ENCODE peak calls at places on chromosomes 12 and 14, in ten cellular contexts. C is fibroblast of lung, Z is mesenchymal stem cell, N is aorta, J is tibial nerve, Y is IMR-90, R is suprapubic skin, H is tibial artery, M is PC-3, T is heart left ventricle. S is an unnamed sample.

GRCh38 chr14:34750233-34750632 is 35.8 kb upstream of the CFL2 start:
- DNase-seq in C (no peak), Z (no peak), N (no peak), J (no peak), Y (no peak), R (no peak), H (no peak), M (no peak), T (no peak), S (no peak)

GRCh38 chr12:72267974-72268373 is 4.2 kb upstream of the TRHDE start:
- DNase-seq in C (peak; percentile 68), Z (no peak), N (no peak), J (no peak), Y (peak; percentile 45), R (no peak), H (no peak), M (peak; percentile 52), T (no peak), S (no peak)

GRCh38 chr14:32934891-32935633 is 3.6 kb upstream of the NPAS3 start:
- DNase-seq in C (no peak), Z (peak; percentile 43), N (no peak), J (no peak), Y (no peak), R (no peak), H (peak; percentile 32), M (no peak), T (peak; percentile 28), S (no peak)

GRCh38 chr12:2607881-2608607 is 186.7 kb upstream of the FKBP4 start:
- DNase-seq in C (no peak), Z (no peak), N (no peak), J (no peak), Y (peak; percentile 50), R (no peak), H (no peak), M (no peak), T (no peak), S (no peak)

GRCh38 chr12:45439039-45439438 is 223.1 kb downstream of the ANO6 start:
- DNase-seq in C (no peak), Z (no peak), N (no peak), J (no peak), Y (peak; percentile 28), R (no peak), H (no peak), M (peak; percentile 20), T (no peak), S (no peak)

GRCh38 chr12:19031032-19031431 is 98.5 kb upstream of the PLEKHA5 start:
- DNase-seq in C (peak; percentile 89), Z (peak; percentile 89), N (no peak), J (no peak), Y (peak; percentile 85), R (no peak), H (no peak), M (peak; percentile 90), T (no peak), S (no peak)

GRCh38 chr14:72049462-72049861 is 117.2 kb downstream of the RGS6 start:
- DNase-seq in C (no peak), Z (no peak), N (no peak), J (no peak), Y (no peak), R (no peak), H (no peak), M (peak; percentile 4), T (no peak), S (no peak)

GRCh38 chr12:127655691-127656090 is 611.3 kb upstream of the TMEM132C start:
- DNase-seq in C (peak; percentile 5), Z (peak; percentile 71), N (no peak), J (no peak), Y (peak; percentile 74), R (no peak), H (no peak), M (peak; percentile 52), T (no peak), S (no peak)

GRCh38 chr14:30681752-30682355 is 59.7 kb downstream of the SCFD1 start:
- DNase-seq in C (peak; percentile 40), Z (peak; percentile 20), N (no peak), J (no peak), Y (peak; percentile 14), R (no peak), H (no peak), M (peak; percentile 38), T (no peak), S (no peak)

GRCh38 chr12:47224563-47225133 is 144.9 kb upstream of the AMIGO2 start:
- DNase-seq in C (no peak), Z (no peak), N (no peak), J (no peak), Y (no peak), R (no peak), H (no peak), M (no peak), T (no peak), S (no peak)

GRCh38 chr12:11798856-11799530 is 149.5 kb downstream of the ETV6 start:
- DNase-seq in C (peak; percentile 58), Z (peak; percentile 82), N (no peak), J (no peak), Y (peak; percentile 88), R (no peak), H (no peak), M (peak; percentile 89), T (no peak), S (no peak)

GRCh38 chr14:19801118-19801464 is 2.5 kb upstream of the OR4N2 start:
- DNase-seq in C (no peak), Z (no peak), N (no peak), J (no peak), Y (no peak), R (no peak), H (no peak), M (no peak), T (no peak), S (no peak)

GRCh38 chr12:11581179-11581755 is 68.2 kb upstream of the ETV6 start:
- DNase-seq in C (peak; percentile 83), Z (peak; percentile 72), N (peak; percentile 66), J (peak; percentile 86), Y (peak; percentile 78), R (no peak), H (peak; percentile 60), M (peak; percentile 75), T (no peak), S (peak; percentile 18)

GRCh38 chr12:62860501-62861156 is 74.3 kb downstream of the PPM1H start:
- DNase-seq in C (peak; percentile 26), Z (no peak), N (no peak), J (no peak), Y (peak; percentile 43), R (no peak), H (no peak), M (no peak), T (no peak), S (no peak)
- H3K27me3 ChIP-seq in C (no peaks in the 10 kb centered on the region), Z (no peaks in the 10 kb centered on the region), N (no peaks in the 10 kb centered on the region), J (no peaks in the 10 kb centered on the region), Y (no peaks in the 10 kb centered on the region), R (no peaks in the 10 kb centered on the region), H (no peaks in the 10 kb centered on the region), M (no peaks in the 10 kb centered on the region), T (no peaks in the 10 kb centered on the region), S (no peaks in the 10 kb centered on the region)

DNA sequence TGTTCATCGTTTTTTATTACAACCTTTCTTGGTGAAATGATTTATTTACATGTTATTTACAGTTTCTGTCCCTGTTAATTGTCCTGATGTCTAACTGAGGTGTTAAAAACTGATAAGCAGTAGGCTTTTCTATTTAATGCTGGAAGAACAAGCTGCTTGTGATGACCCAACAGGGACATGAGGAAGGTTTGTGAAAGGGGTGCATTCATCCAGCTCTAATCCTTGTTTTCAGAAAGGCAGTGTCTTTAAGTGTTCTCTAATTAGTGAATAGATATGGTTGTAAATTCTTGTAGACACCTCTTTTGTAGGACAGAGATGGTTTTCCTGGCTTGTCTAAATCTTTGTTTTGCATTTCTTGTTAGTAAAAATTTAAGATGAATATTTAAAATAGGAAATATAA is 191.4 kb downstream of the FOXA1 start:
- DNase-seq in C (no peak), Z (no peak), N (no peak), J (no peak), Y (no peak), R (no peak), H (no peak), M (no peak), T (no peak), S (no peak)
- H3K4me1 ChIP-seq in C (no peaks in the 10 kb centered on the region), Z (no peaks in the 10 kb centered on the region), N (no peaks in the 10 kb centered on the region), J (no peaks in the 10 kb centered on the region), Y (no peaks in the 10 kb centered on the region), R (no peaks in the 10 kb centered on the region), H (no peaks in the 10 kb centered on the region), M (no peaks in the 10 kb centered on the region), T (peaks cover 2% of the 10 kb centered on the region), S (no peaks in the 10 kb centered on the region)

GRCh38 chr12:52772727-52773126 is 4.4 kb downstream of the KRT76 start:
- DNase-seq in C (no peak), Z (no peak), N (no peak), J (no peak), Y (no peak), R (no peak), H (no peak), M (no peak), T (no peak), S (no peak)
- H3K27me3 ChIP-seq in C (peaks cover 13% of the 10 kb centered on the region), Z (peaks cover 89% of the 10 kb centered on the region), N (no peaks in the 10 kb centered on the region), J (no peaks in the 10 kb centered on the region), Y (peaks cover 27% of the 10 kb centered on the region), R (no peaks in the 10 kb centered on the region), H (no peaks in the 10 kb centered on the region), M (peaks cover 13% of the 10 kb centered on the region), T (peaks cover 11% of the 10 kb centered on the region), S (peaks cover 76% of the 10 kb centered on the region)

GRCh38 chr14:36275741-36276140 is 44.7 kb downstream of the MBIP start:
- DNase-seq in C (no peak), Z (no peak), N (no peak), J (no peak), Y (no peak), R (no peak), H (no peak), M (no peak), T (no peak), S (no peak)
- H3K4me1 ChIP-seq in C (no peaks in the 10 kb centered on the region), Z (peaks cover 1% of the 10 kb centered on the region), N (no peaks in the 10 kb centered on the region), J (peaks cover 11% of the 10 kb centered on the region), Y (no peaks in the 10 kb centered on the region), R (peaks cover 9% of the 10 kb centered on the region), H (no peaks in the 10 kb centered on the region), M (no peaks in the 10 kb centered on the region), T (peaks cover 5% of the 10 kb centered on the region), S (peaks cover 10% of the 10 kb centered on the region)

DNA sequence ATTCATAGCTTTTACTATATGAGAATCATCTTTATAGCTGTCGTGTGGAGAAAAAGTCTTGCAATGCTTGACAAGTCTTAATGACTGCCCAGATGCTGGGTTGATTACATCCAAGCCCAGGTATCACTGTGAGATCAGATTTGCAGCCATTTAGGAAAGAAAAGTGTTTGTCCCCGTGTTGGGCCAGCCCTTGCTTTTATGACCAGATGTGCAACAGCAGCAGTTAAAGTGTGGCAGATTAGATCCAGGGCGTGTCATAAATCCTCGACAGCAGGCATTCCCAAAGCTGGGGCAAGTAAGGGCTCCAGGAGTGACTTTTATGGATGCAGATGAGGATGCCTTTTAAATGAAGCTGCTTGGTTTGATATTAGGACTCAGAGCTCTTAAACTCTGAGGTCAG is 1.6 kb downstream of the SMOC1 start:
- DNase-seq in C (no peak), Z (no peak), N (no peak), J (no peak), Y (no peak), R (no peak), H (no peak), M (no peak), T (no peak), S (no peak)
- H3K27me3 ChIP-seq in C (peaks cover 23% of the 10 kb centered on the region), Z (peaks cover 28% of the 10 kb centered on the region), N (no peaks in the 10 kb centered on the region), J (peaks cover 32% of the 10 kb centered on the region), Y (peaks cover 2% of the 10 kb centered on the region), R (peaks cover 49% of the 10 kb centered on the region), H (no peaks in the 10 kb centered on the region), M (peaks cover 87% of the 10 kb centered on the region), T (peaks cover 51% of the 10 kb centered on the region), S (peaks cover 88% of the 10 kb centered on the region)

GRCh38 chr12:116734156-116734768 is 3.6 kb downstream of the SPRING1 start:
- DNase-seq in C (no peak), Z (no peak), N (no peak), J (no peak), Y (no peak), R (no peak), H (no peak), M (peak; percentile 18), T (no peak), S (no peak)
- H3K4me1 ChIP-seq in C (no peaks in the 10 kb centered on the region), Z (peaks cover 9% of the 10 kb centered on the region), N (no peaks in the 10 kb centered on the region), J (peaks cover 32% of the 10 kb centered on the region), Y (peaks cover 2% of the 10 kb centered on the region), R (peaks cover 20% of the 10 kb centered on the region), H (peaks cover 7% of the 10 kb centered on the region), M (peaks cover 35% of the 10 kb centered on the region), T (peaks cover 19% of the 10 kb centered on the region), S (peaks cover 32% of the 10 kb centered on the region)

S was measured in left ventricle myocardium inferior.